ENCODE peak calls at places on chromosomes 13 and 19, in seven cellular contexts. One of them, this sample, is unnamed.

GRCh38 chr13:111907341-111907880 is 159.5 kb upstream of the SOX1 start:
- DNase-seq in thoracic aorta: no peak
- DNase-seq in uterus: no peak
- DNase-seq in aorta: no peak
- DNase-seq in CD4-positive, alpha-beta memory T cell: no peak
- DNase-seq in foreskin keratinocyte: no peak
- DNase-seq in A549: no peak
- DNase-seq in this sample: no peak

GRCh38 chr13:28483313-28483931 is 11.5 kb downstream of the FLT1 start:
- DNase-seq in foreskin keratinocyte: no peak
- DNase-seq in A549: no peak
- DNase-seq in uterus: no peak
- DNase-seq in aorta: no peak
- DNase-seq in thoracic aorta: no peak
- DNase-seq in CD4-positive, alpha-beta memory T cell: no peak
- DNase-seq in this sample: no peak

GRCh38 chr13:110915874-110916670 is 1.2 kb upstream of the ANKRD10 start:
- DNase-seq in A549: no peak
- DNase-seq in uterus: no peak
- DNase-seq in thoracic aorta: no peak
- DNase-seq in aorta: no peak
- DNase-seq in CD4-positive, alpha-beta memory T cell: peak; percentile 6
- DNase-seq in foreskin keratinocyte: peak; percentile 51
- DNase-seq in this sample: no peak

GRCh38 chr19:588093-588742 is 1.5 kb upstream of the HCN2 start:
- DNase-seq in aorta: no peak
- DNase-seq in foreskin keratinocyte: no peak
- DNase-seq in CD4-positive, alpha-beta memory T cell: peak; percentile 59
- DNase-seq in A549: peak; percentile 92
- DNase-seq in thoracic aorta: no peak
- DNase-seq in uterus: no peak
- DNase-seq in this sample: peak; percentile 57

GRCh38 chr13:87128006-87128405 is 543.2 kb upstream of the SLITRK5 start:
- DNase-seq in thoracic aorta: no peak
- DNase-seq in uterus: no peak
- DNase-seq in foreskin keratinocyte: no peak
- DNase-seq in aorta: no peak
- DNase-seq in A549: no peak
- DNase-seq in CD4-positive, alpha-beta memory T cell: no peak
- DNase-seq in this sample: no peak

GRCh38 chr13:48579167-48579918 is 46.5 kb upstream of the RCBTB2 start:
- DNase-seq in CD4-positive, alpha-beta memory T cell: no peak
- DNase-seq in foreskin keratinocyte: no peak
- DNase-seq in A549: no peak
- DNase-seq in uterus: no peak
- DNase-seq in thoracic aorta: no peak
- DNase-seq in aorta: no peak
- DNase-seq in this sample: no peak

GRCh38 chr19:3146677-3147100 is 10.9 kb downstream of the GNA15 start:
- DNase-seq in uterus: no peak
- DNase-seq in thoracic aorta: no peak
- DNase-seq in A549: no peak
- DNase-seq in foreskin keratinocyte: no peak
- DNase-seq in aorta: peak; percentile 60
- DNase-seq in CD4-positive, alpha-beta memory T cell: peak; percentile 66
- DNase-seq in this sample: no peak

GRCh38 chr13:29458419-29458818 is 137.1 kb downstream of the SLC7A1 start:
- DNase-seq in aorta: no peak
- DNase-seq in foreskin keratinocyte: no peak
- DNase-seq in A549: no peak
- DNase-seq in CD4-positive, alpha-beta memory T cell: no peak
- DNase-seq in thoracic aorta: no peak
- DNase-seq in uterus: no peak
- DNase-seq in this sample: no peak

GRCh38 chr13:49303533-49304252 is 56.0 kb downstream of the CDADC1 start:
- DNase-seq in A549: no peak
- DNase-seq in CD4-positive, alpha-beta memory T cell: no peak
- DNase-seq in thoracic aorta: no peak
- DNase-seq in uterus: no peak
- DNase-seq in foreskin keratinocyte: no peak
- DNase-seq in aorta: no peak
- DNase-seq in this sample: no peak

GRCh38 chr19:2529473-2529918 is 53.6 kb downstream of the GADD45B start:
- DNase-seq in CD4-positive, alpha-beta memory T cell: no peak
- DNase-seq in aorta: peak; percentile 15
- DNase-seq in uterus: no peak
- DNase-seq in thoracic aorta: no peak
- DNase-seq in A549: peak; percentile 93
- DNase-seq in foreskin keratinocyte: peak; percentile 96
- DNase-seq in this sample: no peak

GRCh38 chr19:56091751-56092546 is 29.1 kb downstream of the ZNF787 start:
- DNase-seq in uterus: no peak
- DNase-seq in foreskin keratinocyte: no peak
- DNase-seq in thoracic aorta: no peak
- DNase-seq in A549: peak; percentile 65
- DNase-seq in aorta: no peak
- DNase-seq in CD4-positive, alpha-beta memory T cell: no peak
- DNase-seq in this sample: no peak

GRCh38 chr13:91270031-91270430 is 77.5 kb upstream of the MIR17HG start:
- DNase-seq in thoracic aorta: no peak
- DNase-seq in CD4-positive, alpha-beta memory T cell: no peak
- DNase-seq in foreskin keratinocyte: no peak
- DNase-seq in aorta: no peak
- DNase-seq in uterus: no peak
- DNase-seq in A549: no peak
- DNase-seq in this sample: no peak

GRCh38 chr13:67351915-67352314 is 121.8 kb upstream of the PCDH9 start:
- DNase-seq in foreskin keratinocyte: no peak
- DNase-seq in thoracic aorta: no peak
- DNase-seq in CD4-positive, alpha-beta memory T cell: no peak
- DNase-seq in aorta: no peak
- DNase-seq in uterus: no peak
- DNase-seq in A549: no peak
- DNase-seq in this sample: no peak

GRCh38 chr13:80276371-80277289 is 64.3 kb downstream of the SPRY2 start:
- DNase-seq in aorta: no peak
- DNase-seq in uterus: no peak
- DNase-seq in CD4-positive, alpha-beta memory T cell: no peak
- DNase-seq in foreskin keratinocyte: peak; percentile 47
- DNase-seq in A549: no peak
- DNase-seq in thoracic aorta: no peak
- DNase-seq in this sample: no peak

GRCh38 chr13:41751277-41751676 is 209.6 kb downstream of the VWA8 start:
- DNase-seq in A549: no peak
- DNase-seq in CD4-positive, alpha-beta memory T cell: no peak
- DNase-seq in aorta: peak; percentile 60
- DNase-seq in thoracic aorta: no peak
- DNase-seq in uterus: peak; percentile 59
- DNase-seq in foreskin keratinocyte: no peak
- DNase-seq in this sample: no peak

GRCh38 chr13:98103531-98103930 is 39.4 kb upstream of the FARP1 start:
- DNase-seq in aorta: no peak
- DNase-seq in CD4-positive, alpha-beta memory T cell: no peak
- DNase-seq in uterus: no peak
- DNase-seq in A549: no peak
- DNase-seq in thoracic aorta: no peak
- DNase-seq in foreskin keratinocyte: no peak
- DNase-seq in this sample: no peak

GRCh38 chr13:64540468-64540867 is 2689.7 kb downstream of the PCDH9 start:
- DNase-seq in aorta: no peak
- DNase-seq in A549: peak; percentile 24
- DNase-seq in thoracic aorta: no peak
- DNase-seq in CD4-positive, alpha-beta memory T cell: no peak
- DNase-seq in uterus: no peak
- DNase-seq in foreskin keratinocyte: no peak
- DNase-seq in this sample: no peak

GRCh38 chr19:55526216-55527196 is 10.4 kb downstream of the SBK2 start:
- DNase-seq in thoracic aorta: no peak
- DNase-seq in aorta: peak; percentile 71
- DNase-seq in A549: peak; percentile 95
- DNase-seq in foreskin keratinocyte: no peak
- DNase-seq in CD4-positive, alpha-beta memory T cell: no peak
- DNase-seq in uterus: peak; percentile 51
- DNase-seq in this sample: no peak

GRCh38 chr13:76693086-76693485 is 193.1 kb downstream of the KCTD12 start:
- DNase-seq in A549: no peak
- DNase-seq in foreskin keratinocyte: no peak
- DNase-seq in uterus: no peak
- DNase-seq in CD4-positive, alpha-beta memory T cell: no peak
- DNase-seq in thoracic aorta: no peak
- DNase-seq in aorta: no peak
- DNase-seq in this sample: no peak

GRCh38 chr13:76696370-76696769 is 189.8 kb downstream of the KCTD12 start:
- DNase-seq in thoracic aorta: no peak
- DNase-seq in A549: peak; percentile 42
- DNase-seq in uterus: no peak
- DNase-seq in foreskin keratinocyte: no peak
- DNase-seq in CD4-positive, alpha-beta memory T cell: no peak
- DNase-seq in aorta: no peak
- DNase-seq in this sample: no peak

GRCh38 chr13:76687467-76687866 is 198.7 kb downstream of the KCTD12 start:
- DNase-seq in foreskin keratinocyte: no peak
- DNase-seq in A549: no peak
- DNase-seq in uterus: no peak
- DNase-seq in thoracic aorta: no peak
- DNase-seq in CD4-positive, alpha-beta memory T cell: no peak
- DNase-seq in aorta: no peak
- DNase-seq in this sample: no peak

GRCh38 chr13:76690611-76691010 is 195.6 kb downstream of the KCTD12 start:
- DNase-seq in CD4-positive, alpha-beta memory T cell: no peak
- DNase-seq in uterus: no peak
- DNase-seq in A549: no peak
- DNase-seq in aorta: no peak
- DNase-seq in thoracic aorta: no peak
- DNase-seq in foreskin keratinocyte: no peak
- DNase-seq in this sample: no peak

DNA sequence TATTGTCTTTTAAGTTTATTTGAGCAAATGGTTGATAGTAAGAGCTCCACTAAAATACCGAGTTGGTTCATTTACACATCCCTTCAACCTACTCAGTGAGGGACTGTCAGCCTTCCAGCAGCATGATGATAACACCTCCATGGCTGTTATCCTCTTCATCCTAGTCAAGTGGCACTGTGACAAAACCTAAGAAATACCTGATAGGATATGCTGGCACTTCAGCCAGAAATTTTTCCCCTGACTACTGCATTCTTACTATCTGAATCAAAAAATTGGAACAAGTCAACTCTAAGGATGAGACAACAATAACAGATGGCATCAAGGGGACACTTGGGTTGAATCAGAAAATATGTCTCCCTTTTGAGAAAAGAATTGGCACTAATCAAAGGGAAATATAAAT is 193.9 kb downstream of the KCTD12 start:
- DNase-seq in A549: no peak
- DNase-seq in foreskin keratinocyte: no peak
- DNase-seq in aorta: no peak
- DNase-seq in thoracic aorta: no peak
- DNase-seq in CD4-positive, alpha-beta memory T cell: no peak
- DNase-seq in uterus: no peak
- DNase-seq in this sample: no peak
- H3K4me1 ChIP-seq in A549: peaks cover 13% of the 10 kb centered on the region
- H3K4me1 ChIP-seq in foreskin keratinocyte: no peaks in the 10 kb centered on the region
- H3K4me1 ChIP-seq in aorta: no peaks in the 10 kb centered on the region
- H3K4me1 ChIP-seq in thoracic aorta: no peaks in the 10 kb centered on the region
- H3K4me1 ChIP-seq in CD4-positive, alpha-beta memory T cell: no peaks in the 10 kb centered on the region
- H3K4me1 ChIP-seq in uterus: no peaks in the 10 kb centered on the region
- H3K4me1 ChIP-seq in this sample: no peaks in the 10 kb centered on the region

GRCh38 chr19:45494261-45494916 is 2.5 kb downstream of the RTN2 start:
- DNase-seq in thoracic aorta: no peak
- DNase-seq in A549: no peak
- DNase-seq in uterus: no peak
- DNase-seq in aorta: no peak
- DNase-seq in foreskin keratinocyte: no peak
- DNase-seq in CD4-positive, alpha-beta memory T cell: no peak
- DNase-seq in this sample: no peak
- H3K4me1 ChIP-seq in thoracic aorta: peaks cover 26% of the 10 kb centered on the region
- H3K4me1 ChIP-seq in A549: peaks cover 20% of the 10 kb centered on the region
- H3K4me1 ChIP-seq in uterus: peaks cover 10% of the 10 kb centered on the region
- H3K4me1 ChIP-seq in aorta: no peaks in the 10 kb centered on the region
- H3K4me1 ChIP-seq in foreskin keratinocyte: no peaks in the 10 kb centered on the region
- H3K4me1 ChIP-seq in CD4-positive, alpha-beta memory T cell: peaks cover 40% of the 10 kb centered on the region
- H3K4me1 ChIP-seq in this sample: peaks cover 24% of the 10 kb centered on the region

GRCh38 chr19:13035820-13036365 is 40.6 kb downstream of the NFIX start:
- DNase-seq in foreskin keratinocyte: no peak
- DNase-seq in uterus: no peak
- DNase-seq in thoracic aorta: no peak
- DNase-seq in aorta: no peak
- DNase-seq in CD4-positive, alpha-beta memory T cell: no peak
- DNase-seq in A549: no peak
- DNase-seq in this sample: no peak
- H3K4me1 ChIP-seq in foreskin keratinocyte: peaks cover 44% of the 10 kb centered on the region
- H3K4me1 ChIP-seq in uterus: peaks cover 57% of the 10 kb centered on the region
- H3K4me1 ChIP-seq in thoracic aorta: peaks cover 81% of the 10 kb centered on the region
- H3K4me1 ChIP-seq in aorta: peaks cover 10% of the 10 kb centered on the region
- H3K4me1 ChIP-seq in CD4-positive, alpha-beta memory T cell: no peaks in the 10 kb centered on the region
- H3K4me1 ChIP-seq in A549: peaks cover 17% of the 10 kb centered on the region
- H3K4me1 ChIP-seq in this sample: peaks cover 85% of the 10 kb centered on the region

GRCh38 chr19:33388231-33388816 is 14.8 kb downstream of the CEBPG start:
- DNase-seq in CD4-positive, alpha-beta memory T cell: no peak
- DNase-seq in aorta: peak; percentile 65
- DNase-seq in A549: no peak
- DNase-seq in uterus: no peak
- DNase-seq in thoracic aorta: no peak
- DNase-seq in foreskin keratinocyte: no peak
- DNase-seq in this sample: no peak

GRCh38 chr19:33390120-33390907 is 16.8 kb downstream of the CEBPG start:
- DNase-seq in foreskin keratinocyte: no peak
- DNase-seq in CD4-positive, alpha-beta memory T cell: no peak
- DNase-seq in A549: no peak
- DNase-seq in aorta: peak; percentile 69
- DNase-seq in uterus: peak; percentile 88
- DNase-seq in thoracic aorta: no peak
- DNase-seq in this sample: peak; percentile 37

GRCh38 chr19:33388817-33389573 is 15.5 kb downstream of the CEBPG start:
- DNase-seq in CD4-positive, alpha-beta memory T cell: no peak
- DNase-seq in aorta: peak; percentile 50
- DNase-seq in A549: no peak
- DNase-seq in foreskin keratinocyte: no peak
- DNase-seq in thoracic aorta: no peak
- DNase-seq in uterus: peak; percentile 43
- DNase-seq in this sample: peak; percentile 73

GRCh38 chr19:33390908-33391630 is 17.6 kb downstream of the CEBPG start:
- DNase-seq in thoracic aorta: no peak
- DNase-seq in foreskin keratinocyte: no peak
- DNase-seq in A549: no peak
- DNase-seq in CD4-positive, alpha-beta memory T cell: no peak
- DNase-seq in uterus: no peak
- DNase-seq in aorta: peak; percentile 50
- DNase-seq in this sample: peak; percentile 68

DNA sequence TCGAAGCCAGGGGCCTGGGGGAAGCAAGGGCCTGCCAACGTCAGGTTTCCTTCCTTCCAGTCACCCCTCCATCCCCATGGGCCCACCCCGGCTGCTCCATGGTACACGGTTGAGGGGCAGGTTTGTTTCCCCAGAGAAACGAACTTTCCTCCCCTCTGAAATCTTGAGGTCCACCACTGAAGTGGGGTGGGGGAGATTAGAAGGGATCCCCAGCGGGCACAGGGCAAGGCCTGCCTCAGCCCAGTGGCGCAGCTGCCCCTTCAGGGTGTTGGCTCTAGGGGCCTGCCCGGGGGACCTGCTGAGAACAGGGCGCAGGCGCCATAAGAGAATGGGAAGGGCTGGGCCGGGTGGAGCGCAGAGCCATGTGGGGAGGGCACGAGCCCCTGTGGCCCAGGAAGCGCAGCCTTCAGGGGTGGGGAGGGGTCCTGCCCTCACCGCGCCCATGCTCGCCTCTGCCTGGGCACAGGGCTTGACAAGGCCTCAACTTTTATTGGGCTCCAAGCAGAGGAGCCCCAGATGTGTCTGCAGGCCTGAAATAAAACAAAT is 16.1 kb downstream of the CEBPG start:
- DNase-seq in foreskin keratinocyte: no peak
- DNase-seq in aorta: peak; percentile 44
- DNase-seq in uterus: no peak
- DNase-seq in CD4-positive, alpha-beta memory T cell: no peak
- DNase-seq in thoracic aorta: no peak
- DNase-seq in A549: no peak
- DNase-seq in this sample: peak; percentile 32
- H3K4me1 ChIP-seq in foreskin keratinocyte: no peaks in the 10 kb centered on the region
- H3K4me1 ChIP-seq in aorta: no peaks in the 10 kb centered on the region
- H3K4me1 ChIP-seq in uterus: peaks cover 47% of the 10 kb centered on the region
- H3K4me1 ChIP-seq in CD4-positive, alpha-beta memory T cell: no peaks in the 10 kb centered on the region
- H3K4me1 ChIP-seq in thoracic aorta: peaks cover 14% of the 10 kb centered on the region
- H3K4me1 ChIP-seq in A549: peaks cover 28% of the 10 kb centered on the region
- H3K4me1 ChIP-seq in this sample: peaks cover 67% of the 10 kb centered on the region

This sample was measured in left lung.